ENCODE peak calls at places on chromosomes 12 and 14, in seven cellular contexts. E, Y, H, L, G, V and P are unnamed samples. For H3K36me3, the result is how much of the 10 kb centered on the place peaks cover.

GRCh38 chr14:63486729-63487128 is 56.4 kb downstream of the PPP2R5E start:
- DNase-seq in E (no peak), Y (no peak), H (no peak), L (no peak), G (no peak), V (no peak), P (no peak)

GRCh38 chr12:104566244-104566993 is 109.7 kb downstream of the CHST11 start:
- DNase-seq in E (no peak), Y (peak), H (no peak), L (no peak), G (no peak), V (no peak), P (no peak)

GRCh38 chr12:105706321-105706972 is 376.0 kb downstream of the C12orf75 start:
- DNase-seq in E (peak), Y (peak), H (peak), L (peak), G (no peak), V (no peak), P (no peak)

GRCh38 chr14:67331368-67332125 is 28.1 kb downstream of the ATP6V1D start:
- DNase-seq in E (no peak), Y (peak), H (no peak), L (peak), G (no peak), V (no peak), P (no peak)

GRCh38 chr12:76284816-76285750 is 63.1 kb downstream of the BBS10 start:
- DNase-seq in E (no peak), Y (peak), H (no peak), L (peak), G (no peak), V (no peak), P (no peak)

GRCh38 chr14:25108959-25109358 is 59.0 kb upstream of the STXBP6 start:
- DNase-seq in E (no peak), Y (no peak), H (no peak), L (no peak), G (no peak), V (no peak), P (no peak)

GRCh38 chr12:40692617-40693502 is 621 bp downstream of the CNTN1 start:
- DNase-seq in E (peak), Y (peak), H (no peak), L (no peak), G (peak), V (no peak), P (no peak)

GRCh38 chr14:100850841-100851585 is 25.1 kb downstream of the MEG3 start:
- DNase-seq in E (peak), Y (peak), H (peak), L (no peak), G (no peak), V (peak), P (peak)

GRCh38 chr14:104389326-104390220 is 190.0 kb upstream of the C14orf180 start:
- DNase-seq in E (peak), Y (no peak), H (no peak), L (no peak), G (no peak), V (peak), P (no peak)

GRCh38 chr14:21081521-21082184 is 11.5 kb downstream of the ARHGEF40 start:
- DNase-seq in E (no peak), Y (no peak), H (no peak), L (no peak), G (no peak), V (no peak), P (no peak)

GRCh38 chr14:21084988-21085853 is 13.2 kb downstream of the ZNF219 start:
- DNase-seq in E (no peak), Y (peak), H (no peak), L (peak), G (no peak), V (no peak), P (no peak)

GRCh38 chr14:21083565-21084325 is 13.6 kb downstream of the ARHGEF40 start:
- DNase-seq in E (no peak), Y (no peak), H (no peak), L (peak), G (no peak), V (no peak), P (no peak)

GRCh38 chr14:21086908-21087293 is 11.6 kb downstream of the ZNF219 start:
- DNase-seq in E (no peak), Y (no peak), H (no peak), L (no peak), G (no peak), V (no peak), P (no peak)

DNA sequence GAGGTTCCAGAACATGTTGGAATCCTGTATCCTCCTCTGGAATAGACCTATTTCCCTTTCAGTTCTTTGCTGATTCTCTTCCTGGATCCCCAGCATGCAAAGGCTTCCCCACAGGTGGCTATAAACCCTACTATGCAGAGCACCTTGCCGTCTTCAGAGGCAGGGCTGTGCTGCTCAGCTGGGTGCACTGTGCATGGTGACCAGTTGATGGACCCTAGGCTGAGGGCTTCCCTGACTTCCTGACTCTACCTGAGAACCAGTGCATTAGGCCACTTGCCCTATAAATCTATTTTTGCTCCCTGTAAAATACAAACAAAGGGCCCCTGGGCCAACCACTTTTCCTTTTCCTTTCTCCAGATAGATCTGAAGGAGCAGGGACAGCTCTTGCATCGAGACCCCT is 14.1 kb downstream of the ZNF219 start:
- DNase-seq in E (no peak), Y (no peak), H (no peak), L (no peak), G (no peak), V (no peak), P (no peak)
- H3K36me3 ChIP-seq in E (half or more), Y (under half), H (under half), L (half or more), G (half or more), V (half or more), P (half or more)

DNA sequence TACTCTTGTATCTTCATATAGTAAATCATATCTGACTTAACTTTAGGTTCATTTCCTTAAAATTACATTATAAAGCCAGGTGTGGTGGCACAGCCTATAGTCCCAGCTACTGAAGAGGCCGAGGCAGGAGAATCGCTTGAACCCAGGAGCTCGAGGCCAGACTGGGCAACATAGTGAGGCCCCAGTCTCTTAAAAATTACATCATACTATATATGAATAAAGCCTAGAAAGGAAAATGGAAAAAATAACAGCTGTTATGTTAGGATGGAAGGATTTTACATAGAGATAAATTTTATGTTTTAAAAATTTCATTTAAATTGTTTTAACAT is 4.2 kb downstream of the HECTD1 start:
- DNase-seq in E (no peak), Y (no peak), H (no peak), L (no peak), G (no peak), V (no peak), P (no peak)
- H3K36me3 ChIP-seq in E (under half), Y (under half), H (under half), L (under half), G (half or more), V (under half), P (under half)

GRCh38 chr14:94344389-94344788 is 21.3 kb upstream of the SERPINA6 start:
- DNase-seq in E (no peak), Y (no peak), H (no peak), L (no peak), G (no peak), V (no peak), P (no peak)

GRCh38 chr14:94346841-94347240 is 23.7 kb upstream of the SERPINA6 start:
- DNase-seq in E (no peak), Y (peak), H (no peak), L (no peak), G (no peak), V (no peak), P (no peak)

GRCh38 chr14:94343238-94343637 is 20.1 kb upstream of the SERPINA6 start:
- DNase-seq in E (no peak), Y (no peak), H (no peak), L (no peak), G (no peak), V (no peak), P (no peak)

GRCh38 chr14:94342334-94342934 is 19.3 kb upstream of the SERPINA6 start:
- DNase-seq in E (peak), Y (peak), H (peak), L (peak), G (no peak), V (peak), P (peak)

GRCh38 chr14:94345344-94346072 is 22.4 kb upstream of the SERPINA6 start:
- DNase-seq in E (no peak), Y (peak), H (no peak), L (peak), G (no peak), V (no peak), P (no peak)
- H3K36me3 ChIP-seq in E (under half), Y (under half), H (under half), L (under half), G (under half), V (under half), P (under half)

GRCh38 chr12:123696209-123696608 is 15.9 kb upstream of the ATP6V0A2 start:
- DNase-seq in E (no peak), Y (no peak), H (no peak), L (no peak), G (no peak), V (no peak), P (no peak)
- H3K36me3 ChIP-seq in E (half or more), Y (under half), H (under half), L (under half), G (half or more), V (half or more), P (half or more)